ENCODE peak calls at places on chromosomes 7 and 10, in four cellular contexts. P is activated CD8-positive, alpha-beta memory T cell treated with anti-CD3 and anti-CD28 coated beads for 4 hours; U is stimulated activated CD4-positive, alpha-beta T cell treated with anti-CD3 and anti-CD28 coated beads, Interleukin-2, amount 100 ng/mL, for 48 hours; M is head of caudate nucleus. F is an unnamed sample.

GRCh38 chr7:131164025-131164899 is 163.4 kb upstream of the MKLN1 start:
- DNase-seq in U (no peak), P (no peak), M (no peak), F (peak)

GRCh38 chr10:90420637-90421318 is 437.1 kb downstream of the HTR7 start:
- DNase-seq in M (no peak), U (no peak), P (no peak), F (no peak)

GRCh38 chr7:35624299-35625186 is 70.4 kb downstream of the HERPUD2 start:
- DNase-seq in P (no peak), U (peak), M (peak), F (peak)

GRCh38 chr10:3362415-3362814 is 189.8 kb upstream of the PITRM1 start:
- DNase-seq in P (no peak), M (no peak), U (no peak), F (no peak)

GRCh38 chr10:970311-971149 is 17.7 kb upstream of the GTPBP4 start:
- DNase-seq in P (no peak), M (no peak), U (no peak), F (no peak)

GRCh38 chr7:2276107-2276506 is 34.1 kb downstream of the NUDT1 start:
- DNase-seq in M (no peak), P (no peak), U (no peak), F (no peak)

GRCh38 chr10:97853006-97853405 is 3.4 kb downstream of the GOLGA7B start:
- DNase-seq in M (no peak), U (no peak), P (no peak), F (no peak)

GRCh38 chr10:80184291-80184690 is 21.0 kb downstream of the ANXA11 start:
- DNase-seq in P (no peak), M (no peak), U (no peak), F (no peak)

GRCh38 chr7:99975782-99976521 is at the start of gene AZGP1:
- DNase-seq in U (no peak), M (no peak), P (no peak), F (no peak)

GRCh38 chr7:5459084-5459483 is 35.5 kb upstream of the TNRC18 start:
- DNase-seq in M (no peak), U (no peak), P (no peak), F (no peak)

GRCh38 chr7:121330053-121330833 is 1.4 kb downstream of the WNT16 start:
- DNase-seq in U (no peak), M (peak), P (no peak), F (no peak)

GRCh38 chr10:25048463-25048862 is 32.1 kb downstream of the THNSL1 start:
- DNase-seq in P (no peak), M (no peak), U (no peak), F (no peak)

GRCh38 chr10:79910344-79910743 is 38.6 kb downstream of the SFTPD start:
- DNase-seq in M (no peak), P (no peak), U (no peak), F (no peak)

GRCh38 chr10:22681783-22682183 is 32.6 kb downstream of the PIP4K2A start:
- DNase-seq in U (no peak), M (no peak), P (peak), F (no peak)

GRCh38 chr7:30929686-30930085 is 18.0 kb downstream of the AQP1 start:
- DNase-seq in U (no peak), M (no peak), P (no peak), F (no peak)

GRCh38 chr10:122468923-122469781 is 7.8 kb downstream of the HTRA1 start:
- DNase-seq in P (no peak), M (no peak), U (no peak), F (peak)

GRCh38 chr10:130141038-130141437 is 4.8 kb downstream of the GLRX3 start:
- DNase-seq in P (no peak), M (no peak), U (no peak), F (no peak)

GRCh38 chr10:22250897-22251605 is 33.2 kb upstream of the EBLN1 start:
- DNase-seq in P (no peak), M (no peak), U (no peak), F (no peak)

GRCh38 chr10:70367195-70367796 is 15.1 kb downstream of the LRRC20 start:
- DNase-seq in P (no peak), M (no peak), U (no peak), F (no peak)

GRCh38 chr7:713488-714230 is 12.8 kb upstream of the DNAAF5 start:
- DNase-seq in P (no peak), U (no peak), M (no peak), F (no peak)

GRCh38 chr10:88896336-88897018 is 16.4 kb downstream of the STAMBPL1 start:
- DNase-seq in M (no peak), U (no peak), P (no peak), F (no peak)

GRCh38 chr7:118671149-118671548 is 446.6 kb downstream of the ANKRD7 start:
- DNase-seq in M (no peak), P (no peak), U (no peak), F (no peak)

GRCh38 chr10:124867304-124867703 is 65.7 kb downstream of the ABRAXAS2 start:
- DNase-seq in P (no peak), M (no peak), U (no peak), F (no peak)

GRCh38 chr10:3977761-3978160 is 192.8 kb upstream of the KLF6 start:
- DNase-seq in U (no peak), P (no peak), M (no peak), F (no peak)

GRCh38 chr10:27747096-27747451 is 1.5 kb upstream of the MKX start:
- DNase-seq in P (no peak), U (no peak), M (no peak), F (no peak)

GRCh38 chr10:130358981-130359650 is 222.9 kb downstream of the GLRX3 start:
- DNase-seq in M (no peak), U (no peak), P (no peak), F (no peak)

GRCh38 chr7:27192546-27193334 is 7.2 kb downstream of the HOXA13 start:
- DNase-seq in M (peak), U (no peak), P (no peak), F (no peak)

GRCh38 chr7:42677751-42678231 is 234.1 kb downstream of the C7orf25 start:
- DNase-seq in U (no peak), P (no peak), M (no peak), F (no peak)

GRCh38 chr7:149883452-149883861 is 9.7 kb downstream of the ATP6V0E2 start:
- DNase-seq in U (no peak), M (peak), P (no peak), F (peak)

GRCh38 chr7:27238979-27239779 is 3.4 kb upstream of the EVX1 start:
- DNase-seq in M (no peak), U (no peak), P (no peak), F (no peak)

GRCh38 chr10:34369120-34369519 is 446.0 kb downstream of the PARD3 start:
- DNase-seq in P (no peak), M (no peak), U (no peak), F (no peak)

GRCh38 chr10:104450490-104450889 is 96.9 kb downstream of the CFAP58 start:
- DNase-seq in P (no peak), U (no peak), M (no peak), F (no peak)

GRCh38 chr10:33212061-33212748 is 122.3 kb downstream of the NRP1 start:
- DNase-seq in P (no peak), U (no peak), M (no peak), F (no peak)

GRCh38 chr10:1070939-1071338 is 14.8 kb downstream of the WDR37 start:
- DNase-seq in M (no peak), P (no peak), U (no peak), F (no peak)

GRCh38 chr7:149785983-149786382 is 12.6 kb upstream of the ZNF467 start:
- DNase-seq in M (no peak), P (no peak), U (no peak), F (no peak)

GRCh38 chr10:132382231-132382922 is 14.6 kb upstream of the PWWP2B start:
- DNase-seq in M (peak), U (no peak), P (no peak), F (no peak)

GRCh38 chr10:60870803-60871202 is 73.2 kb downstream of the RHOBTB1 start:
- DNase-seq in M (no peak), P (no peak), U (no peak), F (no peak)

F was measured in NCI-H2171 treated with DMSO at 0.1 percent for 48 hours.